ENCODE peak calls at places on chromosome 21, in nine cellular contexts. B is CD4-positive, alpha-beta memory T cell; Q is tibial artery; J is neural progenitor cell; W is stomach; E is naive thymus-derived CD4-positive, alpha-beta T cell; H is tibial nerve; O is trophoblast cell; C is lung. S is an unnamed sample. For H3K4me1, the result is how much of the 10 kb centered on the place peaks cover.

GRCh38 chr21:43335119-43335518 is 91.8 kb downstream of the SIK1 start:
- DNase-seq in C (no peak), B (no peak), H (no peak), E (no peak), O (no peak), J (no peak), Q (no peak), W (no peak), S (no peak)

GRCh38 chr21:42887321-42887720 is 5.8 kb upstream of the NDUFV3 start:
- DNase-seq in O (no peak), Q (no peak), H (no peak), W (no peak), B (no peak), C (peak), J (no peak), E (no peak), S (no peak)

GRCh38 chr21:20997308-20997632 is 939 bp upstream of the NCAM2 start:
- DNase-seq in J (peak), B (no peak), E (no peak), W (no peak), Q (no peak), O (no peak), C (no peak), H (no peak), S (no peak)

GRCh38 chr21:17390575-17390974 is 122.3 kb upstream of the CXADR start:
- DNase-seq in C (no peak), E (no peak), H (no peak), J (no peak), Q (no peak), W (no peak), B (no peak), O (no peak), S (no peak)

GRCh38 chr21:14012409-14012808 is 198.3 kb downstream of the LIPI start:
- DNase-seq in J (no peak), O (no peak), Q (no peak), H (no peak), W (no peak), B (no peak), E (no peak), C (no peak), S (no peak)

GRCh38 chr21:24225432-24225831 is 1381.8 kb downstream of the MRPL39 start:
- DNase-seq in B (no peak), W (no peak), O (no peak), J (no peak), Q (no peak), C (no peak), H (no peak), E (no peak), S (peak)

GRCh38 chr21:22585558-22585957 is 1587.3 kb downstream of the NCAM2 start:
- DNase-seq in W (no peak), C (no peak), E (no peak), O (no peak), B (no peak), Q (no peak), H (no peak), J (no peak), S (no peak)

GRCh38 chr21:27021801-27022200 is 54.9 kb upstream of the ADAMTS5 start:
- DNase-seq in H (no peak), W (no peak), C (no peak), O (no peak), Q (no peak), E (no peak), J (no peak), B (no peak), S (no peak)

GRCh38 chr21:42843021-42843420 is 36.3 kb downstream of the WDR4 start:
- DNase-seq in Q (no peak), O (no peak), C (no peak), J (no peak), B (no peak), E (no peak), H (peak), W (no peak), S (no peak)

GRCh38 chr21:15455819-15456462 is 273.8 kb upstream of the USP25 start:
- DNase-seq in O (no peak), E (no peak), W (no peak), J (no peak), B (no peak), C (no peak), H (no peak), Q (no peak), S (no peak)

GRCh38 chr21:26624983-26625519 is 52.0 kb upstream of the CYYR1 start:
- DNase-seq in W (no peak), C (no peak), B (no peak), H (no peak), O (no peak), E (no peak), Q (no peak), J (no peak), S (no peak)

GRCh38 chr21:20388400-20388799 is 609.8 kb upstream of the NCAM2 start:
- DNase-seq in B (no peak), J (peak), Q (no peak), H (no peak), O (no peak), C (no peak), W (no peak), E (no peak), S (no peak)

GRCh38 chr21:31220567-31220966 is 123.5 kb downstream of the TIAM1 start:
- DNase-seq in B (no peak), E (no peak), J (peak), O (no peak), W (no peak), H (no peak), C (no peak), Q (no peak), S (no peak)

GRCh38 chr21:41780337-41781046 is 13.6 kb upstream of the RIPK4 start:
- DNase-seq in B (no peak), O (no peak), E (no peak), J (no peak), W (no peak), H (no peak), C (no peak), Q (no peak), S (no peak)

GRCh38 chr21:17921579-17922530 is 102.7 kb upstream of the C21orf91 start:
- DNase-seq in Q (peak), H (no peak), O (peak), J (no peak), C (no peak), W (no peak), B (no peak), E (no peak), S (no peak)

GRCh38 chr21:42548687-42549406 is 35.2 kb downstream of the SLC37A1 start:
- DNase-seq in O (no peak), W (no peak), Q (peak), J (no peak), E (no peak), C (no peak), B (no peak), H (no peak), S (no peak)

DNA sequence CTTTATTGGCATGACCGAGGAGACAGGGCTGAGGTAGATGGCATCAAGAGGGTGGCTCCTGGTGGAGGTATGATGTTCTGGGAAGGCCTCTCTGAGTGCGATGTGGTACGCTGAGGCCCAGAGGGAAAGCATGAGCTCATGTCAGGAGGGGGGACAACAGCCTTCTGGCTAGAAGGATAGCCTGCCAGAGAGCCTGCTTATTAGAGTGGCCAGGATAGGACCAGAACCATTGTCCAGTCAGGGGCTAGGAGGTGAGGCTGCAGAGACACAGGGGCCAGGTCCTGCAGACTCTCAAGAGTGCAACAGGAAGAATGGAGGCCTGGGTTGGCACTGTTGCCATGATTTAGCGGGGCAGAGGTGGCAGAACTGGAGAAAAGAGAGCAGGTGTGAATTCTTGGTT is 7.3 kb downstream of the ADARB1 start:
- DNase-seq in H (no peak), W (no peak), B (no peak), J (no peak), C (no peak), E (no peak), Q (no peak), O (no peak), S (no peak)
- H3K4me1 ChIP-seq in H (under half), W (half or more), B (half or more), J (under half), C (under half), E (half or more), Q (half or more), O (under half), S (under half)

DNA sequence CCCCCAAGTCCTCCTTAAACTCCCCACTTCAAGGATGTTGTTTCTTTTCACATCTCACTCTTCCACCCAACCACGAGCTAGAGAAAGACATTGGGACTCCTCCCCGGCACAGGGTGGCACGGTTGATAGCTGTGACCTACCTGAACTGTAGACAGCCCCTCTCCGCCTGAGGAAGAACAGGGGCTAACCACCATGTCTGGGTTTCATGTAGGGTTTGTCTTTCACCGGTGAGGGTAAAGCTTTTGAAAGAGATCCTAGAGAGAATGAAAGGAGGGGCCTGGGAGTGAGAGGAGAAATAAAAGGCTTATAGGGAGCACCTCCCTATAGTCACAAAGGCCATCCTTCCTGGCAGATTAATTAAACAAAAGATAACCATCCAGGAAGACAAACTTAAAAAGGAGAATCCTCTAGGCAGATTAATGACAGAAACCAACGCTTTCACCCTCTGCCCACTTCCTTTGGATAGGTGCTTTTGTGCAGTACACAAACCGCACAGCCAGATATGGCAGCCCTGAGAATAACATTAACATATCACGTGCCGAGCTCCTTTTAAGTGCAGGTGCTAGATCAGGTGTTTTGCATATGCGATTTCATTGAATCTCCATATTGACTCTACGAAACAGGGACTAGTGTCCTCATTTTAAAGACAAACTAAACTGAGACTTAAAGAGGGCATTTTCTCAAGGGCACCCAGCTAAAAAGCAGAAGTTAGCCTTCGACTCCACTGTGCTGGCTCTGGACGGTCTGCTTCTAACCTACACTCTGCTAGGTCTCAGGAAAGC is 178.0 kb upstream of the RUNX1 start:
- DNase-seq in B (peak), O (no peak), C (no peak), J (no peak), H (no peak), W (no peak), E (peak), Q (no peak), S (no peak)
- H3K4me1 ChIP-seq in B (under half), O (under half), C (under half), J (under half), H (under half), W (under half), E (under half), Q (under half), S (half or more)

GRCh38 chr21:46119565-46120271 is 21.8 kb downstream of the COL6A2 start:
- DNase-seq in B (no peak), W (no peak), C (no peak), H (peak), O (no peak), J (no peak), E (no peak), Q (no peak), S (no peak)
- H3K4me1 ChIP-seq in B (under half), W (under half), C (under half), H (under half), O (under half), J (under half), E (under half), Q (under half), S (under half)

GRCh38 chr21:46345861-46346260 is 21.9 kb downstream of the PCNT start:
- DNase-seq in J (no peak), E (no peak), W (no peak), Q (no peak), H (no peak), B (no peak), O (no peak), C (no peak), S (no peak)

GRCh38 chr21:46344219-46344915 is 20.4 kb downstream of the PCNT start:
- DNase-seq in C (no peak), E (no peak), O (no peak), W (no peak), Q (no peak), J (no peak), B (no peak), H (no peak), S (no peak)

GRCh38 chr21:46346296-46347202 is 22.6 kb downstream of the PCNT start:
- DNase-seq in J (no peak), C (no peak), E (no peak), H (no peak), Q (no peak), W (no peak), O (no peak), B (no peak), S (no peak)

DNA sequence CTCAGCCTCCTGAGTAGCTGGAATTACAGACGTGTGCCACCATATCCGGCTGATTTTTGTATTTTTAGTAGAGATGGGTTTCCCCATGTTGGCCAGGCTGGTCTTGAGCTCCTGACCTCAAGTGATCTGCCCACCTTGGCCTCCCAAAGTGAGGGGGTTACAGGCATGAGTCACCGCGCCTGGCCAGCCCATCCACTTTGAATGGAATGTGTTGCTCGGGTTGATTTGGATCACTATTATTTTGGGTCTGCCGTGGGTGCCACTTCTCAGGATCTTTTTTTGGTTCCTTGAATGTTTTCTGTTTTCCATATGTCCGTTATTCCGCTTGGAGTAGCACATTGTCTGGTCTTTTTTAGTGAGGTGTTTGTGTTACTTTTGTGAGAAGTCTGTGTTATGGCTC is 17.0 kb downstream of the PCNT start:
- DNase-seq in J (no peak), C (no peak), B (no peak), Q (no peak), E (no peak), H (no peak), O (no peak), W (no peak), S (no peak)
- H3K4me1 ChIP-seq in J (under half), C (under half), B (under half), Q (under half), E (under half), H (under half), O (under half), W (under half), S (under half)

GRCh38 chr21:32427958-32428623 is 15.6 kb downstream of the EVA1C start:
- DNase-seq in C (no peak), W (no peak), H (no peak), Q (no peak), O (peak), B (no peak), J (no peak), E (no peak), S (no peak)
- H3K4me1 ChIP-seq in C (under half), W (under half), H (under half), Q (under half), O (under half), B (under half), J (under half), E (under half), S (under half)

GRCh38 chr21:37443683-37444082 is 77.1 kb downstream of the DYRK1A start:
- DNase-seq in O (no peak), J (no peak), E (no peak), B (no peak), Q (no peak), C (no peak), W (no peak), H (no peak), S (no peak)
- H3K4me1 ChIP-seq in O (under half), J (under half), E (under half), B (half or more), Q (under half), C (under half), W (half or more), H (under half), S (under half)

DNA sequence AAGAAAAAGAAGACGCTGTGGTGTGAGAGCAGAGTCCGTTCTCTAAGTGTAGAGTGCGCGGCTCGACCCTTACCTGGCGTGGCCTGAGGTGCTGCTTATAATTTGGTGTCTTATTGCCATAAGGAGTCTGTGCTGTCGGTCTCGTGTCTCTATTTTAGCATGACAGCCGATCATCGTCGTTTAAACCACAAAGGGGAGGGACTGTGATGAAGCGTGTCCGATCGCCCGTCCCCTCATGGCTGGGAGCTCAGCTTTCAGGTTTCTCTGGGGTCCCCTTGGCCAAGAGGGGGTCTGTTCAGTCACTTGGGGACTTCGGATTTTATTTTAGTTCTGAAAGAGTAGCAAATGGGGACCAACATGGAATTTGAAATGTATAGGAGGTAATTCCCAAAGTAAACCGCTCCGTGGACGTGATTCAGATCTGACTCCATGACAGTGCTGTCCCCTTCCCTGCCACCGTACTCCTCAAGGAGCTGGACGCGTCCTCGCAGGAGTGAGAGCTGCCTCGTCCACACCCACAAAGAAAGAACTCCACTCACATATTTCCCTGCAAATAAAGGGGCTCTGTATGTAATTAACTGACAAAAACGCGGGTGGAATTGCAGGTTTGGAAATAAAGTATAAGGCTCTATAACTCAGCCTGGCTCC is 183.5 kb downstream of the ETS2 start:
- DNase-seq in Q (no peak), W (no peak), C (no peak), H (no peak), E (no peak), B (no peak), O (peak), J (no peak), S (no peak)
- H3K4me1 ChIP-seq in Q (half or more), W (half or more), C (under half), H (under half), E (under half), B (under half), O (under half), J (half or more), S (under half)

S was measured in PC-9.